ENCODE peak calls at places on chromosome 9, in four cellular contexts. One of them, this sample, is unnamed.

GRCh38 chr9:133842721-133843227 is 104.6 kb upstream of the SARDH start:
- DNase-seq in HepG2: no peak
- DNase-seq in H1: no peak
- DNase-seq in GM23338: no peak
- DNase-seq in this sample: no peak

GRCh38 chr9:79489241-79490000 is 82.3 kb upstream of the TLE4 start:
- DNase-seq in GM23338: peak
- DNase-seq in HepG2: peak
- DNase-seq in H1: no peak
- DNase-seq in this sample: no peak

GRCh38 chr9:99024959-99025358 is 80.0 kb upstream of the TGFBR1 start:
- DNase-seq in GM23338: no peak
- DNase-seq in H1: no peak
- DNase-seq in HepG2: no peak
- DNase-seq in this sample: no peak

GRCh38 chr9:90896231-90896630 is 94.6 kb downstream of the SYK start:
- DNase-seq in HepG2: no peak
- DNase-seq in GM23338: no peak
- DNase-seq in H1: no peak
- DNase-seq in this sample: no peak

GRCh38 chr9:7169717-7170348 is 412.1 kb downstream of the KDM4C start:
- DNase-seq in GM23338: no peak
- DNase-seq in HepG2: no peak
- DNase-seq in H1: no peak
- DNase-seq in this sample: no peak

GRCh38 chr9:107465467-107466451 is 23.8 kb downstream of the KLF4 start:
- DNase-seq in HepG2: no peak
- DNase-seq in H1: no peak
- DNase-seq in GM23338: peak
- DNase-seq in this sample: no peak

GRCh38 chr9:107438211-107439030 is 51.1 kb downstream of the KLF4 start:
- DNase-seq in HepG2: no peak
- DNase-seq in GM23338: peak
- DNase-seq in H1: peak
- DNase-seq in this sample: no peak

GRCh38 chr9:93288891-93289883 is 105.2 kb downstream of the WNK2 start:
- DNase-seq in GM23338: peak
- DNase-seq in H1: no peak
- DNase-seq in HepG2: peak
- DNase-seq in this sample: no peak

GRCh38 chr9:132150256-132150655 is 11.6 kb upstream of the NTNG2 start:
- DNase-seq in GM23338: no peak
- DNase-seq in HepG2: no peak
- DNase-seq in H1: no peak
- DNase-seq in this sample: no peak

GRCh38 chr9:89444212-89444611 is 53.7 kb downstream of the SEMA4D start:
- DNase-seq in GM23338: no peak
- DNase-seq in HepG2: no peak
- DNase-seq in H1: no peak
- DNase-seq in this sample: no peak

GRCh38 chr9:121651014-121651294 is 480 bp upstream of the DAB2IP start:
- DNase-seq in H1: no peak
- DNase-seq in HepG2: no peak
- DNase-seq in GM23338: no peak
- DNase-seq in this sample: no peak

GRCh38 chr9:73137286-73137899 is 14.3 kb upstream of the ANXA1 start:
- DNase-seq in GM23338: no peak
- DNase-seq in H1: no peak
- DNase-seq in HepG2: no peak
- DNase-seq in this sample: no peak

GRCh38 chr9:114981095-114981494 is 50.7 kb upstream of the TNFSF8 start:
- DNase-seq in HepG2: no peak
- DNase-seq in GM23338: no peak
- DNase-seq in H1: no peak
- DNase-seq in this sample: no peak

GRCh38 chr9:101527066-101527465 is 6.6 kb upstream of the RNF20 start:
- DNase-seq in HepG2: no peak
- DNase-seq in H1: no peak
- DNase-seq in GM23338: no peak
- DNase-seq in this sample: no peak

GRCh38 chr9:97980479-97980803 is 2.7 kb upstream of the ANP32B start:
- DNase-seq in HepG2: no peak
- DNase-seq in GM23338: no peak
- DNase-seq in H1: no peak
- DNase-seq in this sample: no peak

GRCh38 chr9:114434878-114435311 is 47.1 kb upstream of the AKNA start:
- DNase-seq in HepG2: peak
- DNase-seq in GM23338: peak
- DNase-seq in H1: peak
- DNase-seq in this sample: no peak

GRCh38 chr9:83219154-83219923 is 156.4 kb upstream of the RASEF start:
- DNase-seq in HepG2: peak
- DNase-seq in GM23338: peak
- DNase-seq in H1: peak
- DNase-seq in this sample: no peak

GRCh38 chr9:69750085-69750484 is 9.7 kb downstream of the PTAR1 start:
- DNase-seq in HepG2: no peak
- DNase-seq in GM23338: no peak
- DNase-seq in H1: no peak
- DNase-seq in this sample: no peak

GRCh38 chr9:110106698-110107097 is 101.3 kb downstream of the C9orf152 start:
- DNase-seq in HepG2: no peak
- DNase-seq in GM23338: no peak
- DNase-seq in H1: no peak
- DNase-seq in this sample: no peak

GRCh38 chr9:75461188-75461587 is 372.9 kb downstream of the OSTF1 start:
- DNase-seq in GM23338: no peak
- DNase-seq in HepG2: no peak
- DNase-seq in H1: no peak
- DNase-seq in this sample: no peak

GRCh38 chr9:87698069-87698809 is 27.7 kb upstream of the CTSL start:
- DNase-seq in HepG2: no peak
- DNase-seq in H1: no peak
- DNase-seq in GM23338: no peak
- DNase-seq in this sample: no peak

GRCh38 chr9:748861-749497 is 92.5 kb upstream of the DMRT1 start:
- DNase-seq in HepG2: no peak
- DNase-seq in H1: no peak
- DNase-seq in GM23338: no peak
- DNase-seq in this sample: no peak

GRCh38 chr9:79946718-79947117 is 375.0 kb downstream of the TLE4 start:
- DNase-seq in HepG2: no peak
- DNase-seq in GM23338: no peak
- DNase-seq in H1: no peak
- DNase-seq in this sample: no peak

GRCh38 chr9:581673-582497 is 259.6 kb upstream of the DMRT1 start:
- DNase-seq in H1: no peak
- DNase-seq in HepG2: peak
- DNase-seq in GM23338: peak
- DNase-seq in this sample: no peak

GRCh38 chr9:79301549-79301948 is 270.2 kb upstream of the TLE4 start:
- DNase-seq in H1: no peak
- DNase-seq in GM23338: no peak
- DNase-seq in HepG2: no peak
- DNase-seq in this sample: no peak

GRCh38 chr9:137136261-137136925 is 2.6 kb upstream of the GRIN1 start:
- DNase-seq in HepG2: no peak
- DNase-seq in H1: no peak
- DNase-seq in GM23338: peak
- DNase-seq in this sample: no peak

GRCh38 chr9:35736201-35736633 is 3.8 kb downstream of the CREB3 start:
- DNase-seq in GM23338: peak
- DNase-seq in H1: no peak
- DNase-seq in HepG2: peak
- DNase-seq in this sample: peak

GRCh38 chr9:249025-249424 is 34.4 kb downstream of the DOCK8 start:
- DNase-seq in HepG2: no peak
- DNase-seq in GM23338: no peak
- DNase-seq in H1: no peak
- DNase-seq in this sample: no peak

GRCh38 chr9:22919423-22919822 is 472.8 kb downstream of the DMRTA1 start:
- DNase-seq in H1: no peak
- DNase-seq in HepG2: no peak
- DNase-seq in GM23338: no peak
- DNase-seq in this sample: no peak

GRCh38 chr9:109238125-109238524 is 71.1 kb upstream of the FRRS1L start:
- DNase-seq in HepG2: no peak
- DNase-seq in GM23338: no peak
- DNase-seq in H1: no peak
- DNase-seq in this sample: no peak

GRCh38 chr9:37430841-37431597 is 8.5 kb downstream of the GRHPR start:
- DNase-seq in GM23338: peak
- DNase-seq in H1: no peak
- DNase-seq in HepG2: peak
- DNase-seq in this sample: no peak

GRCh38 chr9:108536836-108537601 is 318.8 kb downstream of the ACTL7B start:
- DNase-seq in HepG2: no peak
- DNase-seq in H1: no peak
- DNase-seq in GM23338: no peak
- DNase-seq in this sample: no peak

GRCh38 chr9:6632516-6633328 is 12.8 kb downstream of the GLDC start:
- DNase-seq in H1: no peak
- DNase-seq in GM23338: peak
- DNase-seq in HepG2: peak
- DNase-seq in this sample: no peak

DNA sequence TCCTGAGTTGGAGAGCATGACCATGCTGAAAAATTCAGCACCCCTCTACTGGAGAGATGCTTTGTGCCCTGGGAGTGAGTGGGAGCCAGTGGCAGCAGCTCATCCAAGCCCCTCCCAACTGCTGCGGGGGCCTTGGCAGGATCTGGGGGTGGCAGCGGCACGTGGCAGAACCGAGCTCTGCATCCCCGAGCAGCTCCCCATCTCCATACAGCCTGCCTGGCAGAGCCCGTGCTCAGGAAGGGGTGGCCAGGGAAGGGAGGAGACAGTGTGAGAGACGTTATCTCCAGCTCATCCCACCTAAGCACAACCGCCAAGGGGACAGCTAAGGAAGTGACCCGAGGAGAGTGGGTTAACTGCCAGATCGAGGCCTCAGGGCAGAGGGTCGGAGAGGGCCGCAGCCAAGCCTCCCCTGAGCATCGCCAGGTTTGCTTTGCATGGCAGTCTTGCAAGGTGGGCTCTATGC is 17.2 kb upstream of the DPM2 start:
- DNase-seq in GM23338: no peak
- DNase-seq in H1: no peak
- DNase-seq in HepG2: no peak
- DNase-seq in this sample: no peak
- H3K27ac ChIP-seq in GM23338: peak
- H3K27ac ChIP-seq in H1: no peak
- H3K27ac ChIP-seq in HepG2: peak
- H3K27ac ChIP-seq in this sample: no peak

GRCh38 chr9:94921072-94921471 is 194.6 kb downstream of the AOPEP start:
- DNase-seq in GM23338: no peak
- DNase-seq in H1: no peak
- DNase-seq in HepG2: no peak
- DNase-seq in this sample: no peak

GRCh38 chr9:94922691-94923107 is 196.2 kb downstream of the AOPEP start:
- DNase-seq in HepG2: peak
- DNase-seq in GM23338: no peak
- DNase-seq in H1: no peak
- DNase-seq in this sample: no peak

GRCh38 chr9:94923333-94924089 is 197.0 kb downstream of the AOPEP start:
- DNase-seq in H1: no peak
- DNase-seq in HepG2: no peak
- DNase-seq in GM23338: no peak
- DNase-seq in this sample: no peak

GRCh38 chr9:94921656-94922055 is 195.2 kb downstream of the AOPEP start:
- DNase-seq in HepG2: no peak
- DNase-seq in H1: no peak
- DNase-seq in GM23338: no peak
- DNase-seq in this sample: no peak

GRCh38 chr9:94922098-94922607 is 195.7 kb downstream of the AOPEP start:
- DNase-seq in HepG2: peak
- DNase-seq in H1: no peak
- DNase-seq in GM23338: no peak
- DNase-seq in this sample: peak
- TF ChIP-seq POLR2AphosphoS5 in HepG2: no peak
- TF ChIP-seq POLR2AphosphoS5 in H1: no peak
- TF ChIP-seq POLR2AphosphoS5 in GM23338: no peak
- TF ChIP-seq POLR2AphosphoS5 in this sample: no peak

GRCh38 chr9:126914458-126915280 is at the start of gene RALGPS1:
- DNase-seq in HepG2: peak
- DNase-seq in GM23338: peak
- DNase-seq in H1: peak
- DNase-seq in this sample: no peak
- TF ChIP-seq EZH2 in HepG2: no peak
- TF ChIP-seq EZH2 in GM23338: no peak
- TF ChIP-seq EZH2 in H1: no peak
- TF ChIP-seq EZH2 in this sample: no peak

GRCh38 chr9:96858670-96859069 is 4.4 kb upstream of the ZNF782 start:
- DNase-seq in H1: no peak
- DNase-seq in HepG2: peak
- DNase-seq in GM23338: no peak
- DNase-seq in this sample: no peak
- H3K27ac ChIP-seq in H1: no peak
- H3K27ac ChIP-seq in HepG2: peak
- H3K27ac ChIP-seq in GM23338: no peak
- H3K27ac ChIP-seq in this sample: no peak

GRCh38 chr9:96741771-96742170 is 36.1 kb downstream of the ZNF510 start:
- DNase-seq in H1: no peak
- DNase-seq in GM23338: no peak
- DNase-seq in HepG2: no peak
- DNase-seq in this sample: no peak
- TF ChIP-seq POLR2AphosphoS5 in H1: no peak
- TF ChIP-seq POLR2AphosphoS5 in GM23338: no peak
- TF ChIP-seq POLR2AphosphoS5 in HepG2: no peak
- TF ChIP-seq POLR2AphosphoS5 in this sample: no peak

This sample was measured in SK-N-MC.